ENCODE peak calls at places on chromosomes 4 and X, in six cellular contexts. X is breast epithelium, U is lung, R is BE2C, S is psoas muscle, G is stomach. Y is an unnamed sample.

GRCh38 chrX:103726477-103726876 is 15.8 kb downstream of the TMEM31 start:
- DNase-seq in X (no peak), U (no peak), R (no peak), S (no peak), G (peak), Y (no peak)

GRCh38 chr4:139556735-139557505 is 901 bp upstream of the SETD7 start:
- DNase-seq in X (peak), U (peak), R (peak), S (peak), G (peak), Y (peak)

GRCh38 chr4:78656968-78657445 is 105.4 kb downstream of the ANXA3 start:
- DNase-seq in X (no peak), U (no peak), R (no peak), S (no peak), G (no peak), Y (no peak)

GRCh38 chr4:128800305-128800704 is 9.2 kb upstream of the JADE1 start:
- DNase-seq in X (no peak), U (no peak), R (no peak), S (no peak), G (no peak), Y (no peak)

GRCh38 chr4:69775488-69775887 is 15.1 kb upstream of the SULT1B1 start:
- DNase-seq in X (no peak), U (no peak), R (no peak), S (no peak), G (no peak), Y (no peak)

GRCh38 chr4:88613417-88613875 is 21.2 kb downstream of the HERC3 start:
- DNase-seq in X (no peak), U (no peak), R (no peak), S (no peak), G (no peak), Y (no peak)

GRCh38 chr4:143721317-143721716 is 20.8 kb upstream of the FREM3 start:
- DNase-seq in X (no peak), U (no peak), R (no peak), S (no peak), G (no peak), Y (no peak)

GRCh38 chrX:18883234-18883960 is 100.5 kb downstream of the PHKA2 start:
- DNase-seq in X (no peak), U (peak), R (no peak), S (no peak), G (peak), Y (no peak)

GRCh38 chr4:107349266-107349665 is 313.2 kb upstream of the DKK2 start:
- DNase-seq in X (no peak), U (no peak), R (peak), S (no peak), G (no peak), Y (peak)

GRCh38 chr4:109729155-109729562 is 711 bp downstream of the PLA2G12A start:
- DNase-seq in X (no peak), U (peak), R (no peak), S (no peak), G (no peak), Y (no peak)

GRCh38 chr4:69239777-69240176 is 25.2 kb upstream of the UGT2B11 start:
- DNase-seq in X (no peak), U (no peak), R (no peak), S (no peak), G (no peak), Y (no peak)

GRCh38 chrX:150291014-150291413 is 72.1 kb upstream of the MAMLD1 start:
- DNase-seq in X (peak), U (no peak), R (no peak), S (no peak), G (no peak), Y (no peak)

GRCh38 chrX:87337267-87337666 is 180.3 kb upstream of the KLHL4 start:
- DNase-seq in X (no peak), U (no peak), R (no peak), S (no peak), G (no peak), Y (no peak)

DNA sequence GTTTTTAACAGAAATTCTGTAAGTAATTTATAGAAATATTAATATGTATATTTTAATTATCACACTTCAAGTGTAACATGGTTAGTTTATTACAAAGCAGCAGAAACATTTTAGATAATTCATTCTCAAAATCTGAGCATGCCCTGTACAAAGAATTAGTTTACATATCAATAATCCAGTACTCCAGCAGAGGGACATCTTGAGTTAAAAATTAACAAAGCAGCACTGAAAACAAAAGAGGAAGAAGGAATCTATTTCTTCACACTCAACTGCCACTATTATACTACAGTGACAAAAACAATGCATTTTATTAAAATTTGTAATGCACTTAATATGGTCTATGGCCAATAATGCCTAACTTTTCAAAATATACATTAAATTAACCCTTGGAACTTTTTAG is 179.1 kb upstream of the KLHL4 start:
- DNase-seq in X (no peak), U (no peak), R (no peak), S (no peak), G (no peak), Y (no peak)
- TF ChIP-seq CTCF in X (no peak), U (no peak), R (no peak), S (peak), G (no peak), Y (peak)

GRCh38 chrX:42530027-42530426 is 247.9 kb downstream of the PPP1R2C start:
- DNase-seq in X (no peak), U (no peak), R (no peak), S (no peak), G (no peak), Y (no peak)
- TF ChIP-seq CTCF in X (no peak), U (no peak), R (no peak), S (no peak), G (no peak), Y (no peak)

GRCh38 chrX:87583679-87584078 is 66.1 kb downstream of the KLHL4 start:
- DNase-seq in X (no peak), U (no peak), R (peak), S (no peak), G (peak), Y (peak)
- TF ChIP-seq CTCF in X (no peak), U (no peak), R (peak), S (peak), G (no peak), Y (peak)

DNA sequence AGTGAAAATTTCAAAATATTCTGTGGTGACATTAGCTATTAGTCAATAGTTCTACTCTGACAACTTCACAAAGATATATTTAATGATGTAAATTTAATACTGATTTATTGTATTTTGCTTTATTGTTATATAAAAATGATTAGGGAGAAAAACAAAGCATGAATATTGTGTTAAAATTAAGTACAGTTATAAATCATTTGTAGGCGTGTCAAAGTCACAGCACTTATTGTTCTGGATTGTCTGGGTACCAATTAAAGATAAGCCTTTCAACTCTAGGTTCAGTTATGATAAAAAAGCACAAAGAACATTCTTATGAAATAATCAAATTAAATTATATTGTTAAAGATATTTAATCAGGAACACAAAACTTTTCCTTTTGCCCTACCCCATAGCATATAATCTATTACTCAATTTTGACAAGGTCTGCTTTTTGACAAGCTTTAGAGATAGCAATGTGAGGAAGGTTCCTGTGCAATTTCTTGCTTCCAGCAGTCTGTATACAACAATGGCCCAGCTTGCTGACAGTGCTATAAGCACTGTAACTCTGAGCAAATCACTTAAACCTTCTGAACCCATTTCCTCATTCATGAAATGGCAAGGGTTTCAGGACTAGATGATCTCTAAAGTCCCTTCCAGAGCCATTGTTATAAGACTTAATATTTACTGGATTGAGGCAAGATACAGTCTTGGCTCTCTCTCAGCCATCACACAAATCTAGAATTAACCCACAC is 910.3 kb upstream of the LCORL start:
- DNase-seq in X (no peak), U (no peak), R (no peak), S (no peak), G (no peak), Y (no peak)
- TF ChIP-seq CTCF in X (no peak), U (no peak), R (no peak), S (no peak), G (no peak), Y (no peak)

GRCh38 chrX:2710041-2710471 is 19.0 kb downstream of the CD99 start:
- DNase-seq in X (no peak), U (no peak), R (no peak), S (no peak), G (no peak), Y (no peak)

GRCh38 chrX:2710496-2710895 is 19.4 kb downstream of the CD99 start:
- DNase-seq in X (no peak), U (no peak), R (no peak), S (no peak), G (no peak), Y (no peak)

GRCh38 chrX:2707334-2707760 is 16.3 kb downstream of the CD99 start:
- DNase-seq in X (peak), U (peak), R (peak), S (peak), G (peak), Y (peak)

GRCh38 chrX:2708601-2709200 is 17.6 kb downstream of the CD99 start:
- DNase-seq in X (no peak), U (no peak), R (no peak), S (no peak), G (no peak), Y (no peak)

DNA sequence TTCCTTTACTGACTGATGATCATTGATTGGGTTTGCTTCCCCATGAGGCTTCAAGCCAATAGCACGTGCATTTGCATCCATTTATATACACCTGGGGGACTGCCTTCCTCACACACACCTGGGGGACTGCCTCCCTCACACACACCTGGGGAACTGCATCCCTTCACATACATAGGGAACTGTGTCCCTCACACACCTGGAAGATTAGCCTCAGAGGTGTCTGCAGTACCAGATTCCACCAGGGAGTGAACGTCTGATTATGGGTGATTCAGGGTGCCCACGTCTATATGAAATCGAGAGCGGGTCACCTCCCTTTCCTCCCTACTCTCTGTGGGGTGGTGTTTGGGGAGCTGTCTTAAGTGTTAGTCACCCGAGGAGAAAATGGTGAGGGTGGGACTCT is 16.9 kb downstream of the CD99 start:
- DNase-seq in X (no peak), U (no peak), R (no peak), S (no peak), G (no peak), Y (no peak)
- TF ChIP-seq CTCF in X (no peak), U (no peak), R (no peak), S (no peak), G (no peak), Y (no peak)

GRCh38 chr4:10061650-10062415 is 40.5 kb upstream of the SLC2A9 start:
- DNase-seq in X (no peak), U (no peak), R (no peak), S (no peak), G (no peak), Y (no peak)

GRCh38 chr4:10066704-10067651 is 45.7 kb upstream of the SLC2A9 start:
- DNase-seq in X (no peak), U (no peak), R (no peak), S (no peak), G (no peak), Y (no peak)

GRCh38 chr4:10058371-10058770 is 37.1 kb upstream of the SLC2A9 start:
- DNase-seq in X (no peak), U (no peak), R (no peak), S (no peak), G (no peak), Y (no peak)

GRCh38 chr4:10066206-10066605 is 44.9 kb upstream of the SLC2A9 start:
- DNase-seq in X (no peak), U (no peak), R (no peak), S (no peak), G (no peak), Y (no peak)

GRCh38 chr4:10063544-10064300 is 42.4 kb upstream of the SLC2A9 start:
- DNase-seq in X (no peak), U (peak), R (peak), S (peak), G (peak), Y (no peak)
- TF ChIP-seq CTCF in X (no peak), U (peak), R (peak), S (peak), G (no peak), Y (no peak)

Y was measured in glutamatergic neuron.